ENCODE peak calls at places on chromosome 3, in five cellular contexts. I is ovary, H is GM12891, Z is upper lobe of left lung, F is uterus. T is an unnamed sample.

GRCh38 chr3:122356402-122356801 is 26.6 kb downstream of the MIX23 start:
- DNase-seq in H (peak; percentile 13), Z (peak; percentile 26), I (peak; percentile 19), F (no peak), T (no peak)

GRCh38 chr3:35200056-35200455 is 439.3 kb upstream of the ARPP21 start:
- DNase-seq in Z (no peak), F (no peak), I (no peak), H (no peak), T (no peak)

GRCh38 chr3:188772886-188773285 is 398.9 kb upstream of the TPRG1 start:
- DNase-seq in I (peak; percentile 47), F (no peak), Z (peak; percentile 64), H (no peak), T (no peak)

GRCh38 chr3:39501982-39502837 is 34.7 kb downstream of the MOBP start:
- DNase-seq in Z (no peak), H (no peak), I (no peak), F (no peak), T (no peak)

GRCh38 chr3:24272875-24273274 is 221.8 kb downstream of the THRB start:
- DNase-seq in F (no peak), I (no peak), H (no peak), Z (no peak), T (no peak)

GRCh38 chr3:80553211-80553610 is 785.4 kb upstream of the ROBO1 start:
- DNase-seq in I (no peak), H (no peak), F (no peak), Z (no peak), T (no peak)

GRCh38 chr3:48047841-48048456 is 31.7 kb upstream of the MAP4 start:
- DNase-seq in F (no peak), Z (no peak), I (no peak), H (no peak), T (no peak)

GRCh38 chr3:116916836-116917235 is 207.3 kb downstream of the TUSC7 start:
- DNase-seq in H (no peak), I (no peak), F (no peak), Z (no peak), T (no peak)

GRCh38 chr3:122310361-122310760 is 14.7 kb upstream of the CSTA start:
- DNase-seq in I (no peak), Z (no peak), F (no peak), H (no peak), T (no peak)

GRCh38 chr3:195096484-195097330 is 174.3 kb downstream of the XXYLT1 start:
- DNase-seq in Z (no peak), H (no peak), F (no peak), I (no peak), T (no peak)

GRCh38 chr3:20340324-20340928 is 154.4 kb upstream of the SGO1 start:
- DNase-seq in I (peak; percentile 39), H (peak; percentile 23), F (peak; percentile 52), Z (peak; percentile 66), T (peak; percentile 46)

GRCh38 chr3:16300881-16301359 is 35.9 kb downstream of the OXNAD1 start:
- DNase-seq in Z (peak; percentile 47), F (no peak), I (no peak), H (no peak), T (no peak)

GRCh38 chr3:10041034-10041433 is 14.8 kb downstream of the FANCD2 start:
- DNase-seq in F (no peak), I (no peak), H (no peak), Z (no peak), T (no peak)

DNA sequence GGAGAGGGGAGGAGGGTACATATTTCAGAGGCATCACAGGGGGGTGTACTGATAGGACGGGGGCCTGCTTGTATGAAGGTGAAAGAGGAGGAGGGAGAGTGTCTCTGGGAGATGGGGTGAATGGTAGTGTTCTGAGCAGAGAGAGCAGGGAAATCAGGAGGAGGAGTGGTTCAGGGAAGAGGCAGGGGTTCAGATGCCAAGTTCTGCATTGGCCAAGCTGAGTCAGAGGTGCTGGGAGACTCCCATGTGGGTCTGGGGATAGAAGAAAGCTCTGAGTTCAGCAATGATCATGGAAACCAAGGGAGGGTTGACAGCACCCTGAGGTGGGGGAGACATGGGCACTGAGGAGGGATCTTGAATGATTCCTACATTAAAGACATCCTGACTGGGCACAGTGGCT is 3.0 kb downstream of the CYP8B1 start:
- DNase-seq in I (no peak), Z (no peak), H (no peak), F (no peak), T (no peak)
- TF ChIP-seq POLR2A in I (no peak), Z (no peak), H (no peak), F (no peak), T (no peak)

GRCh38 chr3:110856916-110857315 is 214.7 kb upstream of the NECTIN3 start:
- DNase-seq in H (no peak), F (no peak), Z (no peak), I (no peak), T (no peak)
- TF ChIP-seq POLR2A in H (no peak), F (no peak), Z (no peak), I (no peak), T (no peak)

DNA sequence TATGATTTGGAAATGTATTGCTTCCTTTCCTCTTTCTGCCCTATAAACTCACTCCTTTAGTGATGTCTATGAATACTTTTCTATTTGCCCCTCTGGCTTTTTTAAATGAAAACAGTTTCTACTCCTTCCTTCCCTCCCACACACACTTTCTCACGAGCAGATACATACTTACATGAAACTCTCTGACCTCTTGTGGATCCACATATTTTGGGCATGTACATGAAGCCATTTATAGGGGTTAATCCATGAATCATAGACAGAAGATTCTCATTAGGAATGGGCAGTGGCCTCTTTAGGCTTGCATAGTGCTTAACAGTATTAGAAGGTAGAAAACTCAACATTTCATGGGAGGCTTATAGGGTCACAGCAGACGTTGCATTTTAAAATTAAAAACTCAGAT is 24.8 kb downstream of the ANAPC13 start:
- DNase-seq in Z (no peak), F (no peak), I (no peak), H (no peak), T (no peak)
- TF ChIP-seq POLR2A in Z (no peak), F (no peak), I (no peak), H (no peak), T (no peak)

GRCh38 chr3:129278439-129278969 is at the start of gene HMCES:
- DNase-seq in F (peak; percentile 90), Z (peak; percentile 95), I (peak; percentile 93), H (peak; percentile 68), T (peak; percentile 86)
- TF ChIP-seq POLR2A in F (peak; percentile 82), Z (no peak), I (peak; percentile 66), H (no peak), T (peak; percentile 43)

GRCh38 chr3:197555281-197556261 is at the start of gene BDH1:
- DNase-seq in F (peak; percentile 22), H (peak; percentile 68), I (no peak), Z (peak; percentile 49), T (peak; percentile 21)
- TF ChIP-seq POLR2A in F (no peak), H (no peak), I (no peak), Z (no peak), T (no peak)

GRCh38 chr3:73257186-73257585 is 195.7 kb downstream of the EBLN2 start:
- DNase-seq in F (no peak), Z (no peak), H (no peak), I (no peak), T (no peak)

GRCh38 chr3:73259291-73259690 is 197.8 kb downstream of the EBLN2 start:
- DNase-seq in Z (no peak), I (no peak), H (no peak), F (no peak), T (no peak)

GRCh38 chr3:73258057-73258456 is 196.6 kb downstream of the EBLN2 start:
- DNase-seq in Z (no peak), I (no peak), F (no peak), H (no peak), T (no peak)

GRCh38 chr3:73254062-73254461 is 192.6 kb downstream of the EBLN2 start:
- DNase-seq in F (no peak), H (no peak), I (no peak), Z (no peak), T (no peak)

DNA sequence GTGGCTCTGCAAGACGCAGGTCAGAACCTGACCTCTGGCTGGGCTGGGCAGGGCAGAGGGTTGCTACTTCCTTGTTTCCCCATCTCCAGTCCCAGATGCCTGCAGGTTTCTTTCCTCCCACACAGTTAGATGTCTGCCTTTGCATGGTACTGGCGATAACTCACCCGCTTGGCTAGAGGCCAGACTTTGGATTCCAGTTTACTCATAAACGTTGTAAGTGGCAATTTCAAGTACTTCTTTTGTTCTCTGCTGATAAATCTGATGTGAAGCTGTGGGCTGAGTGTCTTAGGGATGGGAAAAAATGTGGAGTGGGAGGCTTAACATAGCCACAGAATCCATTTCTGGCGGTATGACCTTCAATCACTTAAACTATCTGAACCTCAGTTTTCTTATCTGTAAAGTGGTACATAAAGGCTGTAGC is 194.2 kb downstream of the EBLN2 start:
- DNase-seq in F (peak; percentile 42), Z (no peak), H (no peak), I (peak; percentile 20), T (no peak)
- TF ChIP-seq POLR2A in F (no peak), Z (no peak), H (no peak), I (no peak), T (no peak)

GRCh38 chr3:11221818-11222217 is 50.4 kb upstream of the ATG7 start:
- DNase-seq in H (no peak), I (no peak), Z (no peak), F (no peak), T (no peak)

GRCh38 chr3:11224010-11224409 is 48.2 kb upstream of the ATG7 start:
- DNase-seq in I (no peak), H (no peak), F (no peak), Z (no peak), T (no peak)

GRCh38 chr3:11214451-11214987 is 57.7 kb upstream of the ATG7 start:
- DNase-seq in F (peak; percentile 1), H (no peak), Z (no peak), I (no peak), T (no peak)

GRCh38 chr3:11224870-11225251 is 47.3 kb upstream of the ATG7 start:
- DNase-seq in I (no peak), F (no peak), Z (no peak), H (no peak), T (no peak)

DNA sequence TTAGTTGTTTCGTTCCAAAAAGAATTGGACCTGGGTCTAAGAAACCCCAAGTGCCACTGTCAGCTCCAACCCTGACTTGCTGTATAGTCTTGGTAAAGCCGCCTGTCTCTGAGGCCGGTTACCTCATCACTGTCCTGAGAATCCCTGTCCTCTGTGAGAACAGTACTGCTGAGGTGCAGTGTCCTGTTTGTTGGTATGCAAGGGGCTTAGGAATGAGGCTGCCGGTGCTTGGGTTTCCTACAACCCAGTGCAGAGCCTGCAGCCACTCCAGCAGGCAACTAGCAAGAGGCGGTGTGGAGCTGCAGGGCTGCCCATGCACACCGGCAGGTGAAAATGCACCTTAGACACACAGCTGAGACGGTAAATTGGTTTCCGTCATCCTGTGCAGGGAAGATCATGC is 52.0 kb upstream of the ATG7 start:
- DNase-seq in H (no peak), F (no peak), I (no peak), Z (no peak), T (no peak)
- TF ChIP-seq POLR2A in H (no peak), F (no peak), I (no peak), Z (no peak), T (no peak)

DNA sequence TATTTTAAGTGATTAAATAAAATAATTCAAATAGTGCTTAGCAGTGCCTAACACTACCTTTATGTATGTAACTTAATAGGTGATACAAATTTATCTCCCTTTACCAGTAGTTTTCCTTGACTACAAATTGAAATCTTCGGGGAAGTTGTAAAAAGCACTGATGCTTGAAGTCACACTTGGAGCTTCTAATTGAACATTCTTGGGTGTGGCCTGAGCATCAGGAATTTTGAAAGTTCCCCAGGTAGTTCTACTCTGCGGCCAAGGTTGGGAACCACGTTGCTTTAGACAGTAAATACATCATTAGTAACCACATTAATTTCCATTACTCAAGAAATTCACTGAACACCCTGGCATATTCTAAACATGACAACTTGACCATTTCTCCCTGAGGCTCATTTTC is 351.4 kb downstream of the CNTN6 start:
- DNase-seq in H (no peak), F (no peak), Z (no peak), I (no peak), T (no peak)
- TF ChIP-seq POLR2A in H (no peak), F (no peak), Z (no peak), I (no peak), T (no peak)